ENCODE peak calls at places on chromosomes 13 and 19, in ten cellular contexts. G, R, U, B, F, M, N, X, L and Q are unnamed samples.

GRCh38 chr13:30906411-30906990 is 430 bp downstream of the MEDAG start:
- DNase-seq in G (no peak), R (peak), U (no peak), B (no peak), F (no peak), M (no peak), N (no peak), X (no peak), L (peak), Q (no peak)

GRCh38 chr13:34046457-34046856 is 228.5 kb downstream of the RFC3 start:
- DNase-seq in G (no peak), R (no peak), U (no peak), B (no peak), F (no peak), M (no peak), N (no peak), X (no peak), L (no peak), Q (no peak)

GRCh38 chr19:17090501-17091074 is 15.0 kb downstream of the MYO9B start:
- DNase-seq in G (no peak), R (no peak), U (no peak), B (no peak), F (no peak), M (no peak), N (peak), X (no peak), L (no peak), Q (no peak)

GRCh38 chr19:6947745-6948144 is 60.4 kb downstream of the ADGRE1 start:
- DNase-seq in G (no peak), R (no peak), U (no peak), B (no peak), F (no peak), M (no peak), N (no peak), X (peak), L (no peak), Q (no peak)

GRCh38 chr19:17777840-17778620 is 16.9 kb upstream of the B3GNT3 start:
- DNase-seq in G (peak), R (peak), U (no peak), B (peak), F (peak), M (peak), N (peak), X (no peak), L (peak), Q (no peak)

GRCh38 chr13:73672492-73672891 is 461.7 kb downstream of the KLF12 start:
- DNase-seq in G (no peak), R (no peak), U (no peak), B (no peak), F (no peak), M (no peak), N (no peak), X (no peak), L (no peak), Q (no peak)

GRCh38 chr19:55400281-55401087 is 7.1 kb downstream of the UBE2S start:
- DNase-seq in G (no peak), R (no peak), U (no peak), B (no peak), F (no peak), M (no peak), N (no peak), X (no peak), L (no peak), Q (no peak)

GRCh38 chr19:42516771-42517170 is 11.5 kb downstream of the CEACAM1 start:
- DNase-seq in G (no peak), R (no peak), U (no peak), B (no peak), F (no peak), M (no peak), N (no peak), X (no peak), L (no peak), Q (no peak)

GRCh38 chr13:113106666-113107065 is 1.1 kb downstream of the F7 start:
- DNase-seq in G (no peak), R (no peak), U (no peak), B (no peak), F (no peak), M (no peak), N (no peak), X (no peak), L (no peak), Q (no peak)

GRCh38 chr13:99041788-99042187 is 63.9 kb upstream of the DOCK9 start:
- DNase-seq in G (no peak), R (no peak), U (no peak), B (no peak), F (no peak), M (no peak), N (no peak), X (no peak), L (no peak), Q (no peak)
- H3K27ac ChIP-seq in G (no peak), R (no peak), U (no peak), B (no peak), F (no peak), M (no peak), N (no peak), X (no peak), L (no peak), Q (no peak)

GRCh38 chr19:46339491-46339890 is 7.4 kb upstream of the PPP5C start:
- DNase-seq in G (no peak), R (no peak), U (no peak), B (peak), F (no peak), M (no peak), N (no peak), X (no peak), L (no peak), Q (no peak)
- H3K27ac ChIP-seq in G (no peak), R (no peak), U (no peak), B (no peak), F (no peak), M (no peak), N (no peak), X (no peak), L (no peak), Q (no peak)

DNA sequence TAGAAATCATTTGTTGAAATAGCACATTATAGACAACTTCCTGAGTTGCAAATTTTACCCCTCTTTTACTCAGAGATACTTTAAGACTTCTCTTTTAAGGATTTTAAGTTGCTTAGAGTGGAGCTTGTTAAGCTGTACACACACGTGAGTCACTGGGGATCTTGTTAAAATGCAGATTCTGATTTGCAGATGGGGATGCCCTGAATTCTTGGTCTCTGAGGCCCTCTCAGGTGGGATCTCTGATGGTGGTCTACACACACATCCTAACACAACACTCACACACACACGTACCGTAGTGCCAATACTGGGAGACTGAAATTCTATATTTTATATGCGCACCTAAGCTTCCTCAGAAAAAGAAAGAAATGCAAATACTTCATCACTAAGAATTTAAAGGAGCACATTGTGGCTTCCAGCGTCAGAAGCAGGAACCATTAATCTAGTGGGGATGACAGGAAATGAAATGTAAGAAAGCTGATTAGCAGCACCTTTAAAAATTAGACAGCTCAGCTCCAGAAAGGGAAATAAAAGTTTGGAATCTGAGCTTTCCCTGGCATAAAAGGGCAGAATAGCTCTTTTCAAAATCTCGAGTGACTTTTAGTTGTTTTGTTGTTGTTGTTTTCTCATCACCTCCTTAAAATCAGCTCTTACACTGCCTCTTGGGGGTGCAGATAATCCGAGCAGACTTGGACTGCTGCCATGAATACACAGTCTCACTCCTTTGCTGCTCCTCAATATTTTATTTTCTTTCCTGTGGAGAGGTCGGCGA is 788.1 kb downstream of the UQCRFS1 start:
- DNase-seq in G (no peak), R (no peak), U (no peak), B (no peak), F (no peak), M (no peak), N (no peak), X (no peak), L (no peak), Q (no peak)
- H3K27ac ChIP-seq in G (peak), R (peak), U (no peak), B (no peak), F (no peak), M (no peak), N (no peak), X (no peak), L (no peak), Q (no peak)

DNA sequence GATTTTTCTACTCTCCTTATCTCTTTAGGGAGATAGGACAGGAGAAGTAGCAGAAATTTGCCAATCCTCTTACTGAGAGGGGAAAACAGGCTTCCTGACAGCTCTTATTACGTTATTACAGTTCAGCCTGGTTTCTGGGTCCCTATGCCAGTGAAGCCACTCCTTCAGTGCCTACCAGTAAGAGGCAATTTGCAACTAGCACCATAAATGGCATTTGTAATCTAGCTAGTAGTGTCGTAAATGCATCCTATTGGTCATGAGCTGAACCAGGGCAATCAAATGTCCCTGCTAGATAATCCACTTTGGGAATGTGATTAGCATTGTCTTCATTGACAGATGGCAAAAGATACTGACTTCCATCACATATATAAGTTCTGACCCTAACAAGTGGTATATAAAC is 428.8 kb downstream of the DCT start:
- DNase-seq in G (no peak), R (no peak), U (no peak), B (no peak), F (no peak), M (no peak), N (no peak), X (no peak), L (no peak), Q (no peak)
- H3K27ac ChIP-seq in G (no peak), R (no peak), U (no peak), B (no peak), F (no peak), M (no peak), N (no peak), X (no peak), L (no peak), Q (no peak)

GRCh38 chr19:14560776-14561108 is 11.1 kb downstream of the NDUFB7 start:
- DNase-seq in G (no peak), R (no peak), U (no peak), B (no peak), F (no peak), M (no peak), N (no peak), X (no peak), L (no peak), Q (no peak)

GRCh38 chr19:14556662-14557188 is 15.1 kb downstream of the NDUFB7 start:
- DNase-seq in G (peak), R (peak), U (peak), B (peak), F (peak), M (peak), N (peak), X (peak), L (peak), Q (peak)

GRCh38 chr19:14559916-14560775 is 11.7 kb downstream of the NDUFB7 start:
- DNase-seq in G (peak), R (no peak), U (no peak), B (no peak), F (no peak), M (peak), N (peak), X (no peak), L (no peak), Q (no peak)

GRCh38 chr19:14555918-14556661 is 15.8 kb downstream of the NDUFB7 start:
- DNase-seq in G (no peak), R (no peak), U (no peak), B (no peak), F (no peak), M (no peak), N (no peak), X (no peak), L (no peak), Q (no peak)

GRCh38 chr19:14558370-14559066 is 13.3 kb downstream of the NDUFB7 start:
- DNase-seq in G (no peak), R (no peak), U (no peak), B (no peak), F (no peak), M (peak), N (no peak), X (no peak), L (no peak), Q (no peak)
- H3K27ac ChIP-seq in G (peak), R (no peak), U (no peak), B (no peak), F (no peak), M (peak), N (no peak), X (no peak), L (no peak), Q (peak)

DNA sequence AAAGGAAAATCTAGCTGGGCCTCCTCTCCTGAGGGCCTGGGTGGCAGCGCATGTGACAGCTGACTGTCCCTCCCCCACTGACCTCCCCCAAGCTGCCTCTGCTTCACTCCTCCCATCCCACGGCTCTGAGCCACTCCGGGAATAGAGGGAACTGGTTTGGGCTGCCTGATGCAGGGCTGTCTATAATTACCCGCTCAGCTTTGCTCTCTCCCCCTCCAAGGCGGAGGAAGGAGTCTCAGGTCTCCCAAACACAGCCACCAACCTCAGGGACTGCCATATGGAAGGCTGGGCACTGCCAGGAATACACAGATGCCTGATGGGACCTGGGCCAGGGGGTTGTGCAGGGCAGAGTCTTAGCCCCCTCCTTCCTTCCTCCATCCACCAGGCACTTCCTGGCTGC is 7.8 kb downstream of the NAPA start:
- DNase-seq in G (no peak), R (no peak), U (no peak), B (no peak), F (no peak), M (peak), N (peak), X (no peak), L (no peak), Q (no peak)
- H3K27ac ChIP-seq in G (no peak), R (no peak), U (no peak), B (no peak), F (no peak), M (peak), N (no peak), X (no peak), L (peak), Q (peak)